ENCODE peak calls at places on chromosomes 1 and 21, in seven cellular contexts. I is dorsolateral prefrontal cortex; G is A549; Z is SK-N-SH; R is GM12865; L is CD8-positive, alpha-beta T cell; M is lung. N is an unnamed sample.

GRCh38 chr1:202158810-202159533 is 1.4 kb downstream of the PTPN7 start:
- DNase-seq in Z (no peak), L (no peak), G (no peak), R (peak), M (no peak), I (no peak), N (no peak)

GRCh38 chr1:62194651-62195282 is at the start of gene L1TD1:
- DNase-seq in G (no peak), R (no peak), L (no peak), Z (peak), M (no peak), I (no peak), N (no peak)

GRCh38 chr1:8097077-8097799 is 71.1 kb upstream of the ERRFI1 start:
- DNase-seq in L (no peak), Z (no peak), G (no peak), R (peak), I (no peak), M (no peak), N (peak)

GRCh38 chr1:45499415-45499769 is 481 bp downstream of the CCDC163 start:
- DNase-seq in Z (peak), M (no peak), I (no peak), R (no peak), G (no peak), L (no peak), N (no peak)

GRCh38 chr1:47440849-47441170 is 3.0 kb downstream of the FOXD2 start:
- DNase-seq in M (no peak), R (no peak), G (no peak), Z (no peak), L (no peak), I (no peak), N (no peak)

GRCh38 chr1:111864862-111865261 is 109.2 kb downstream of the DDX20 start:
- DNase-seq in G (no peak), I (no peak), R (peak), M (no peak), L (no peak), Z (no peak), N (no peak)

GRCh38 chr21:31741116-31741515 is 9.2 kb upstream of the SCAF4 start:
- DNase-seq in G (no peak), I (no peak), R (no peak), Z (no peak), L (no peak), M (no peak), N (no peak)

GRCh38 chr1:82317671-82318070 is 516.9 kb downstream of the ADGRL2 start:
- DNase-seq in G (no peak), R (no peak), L (no peak), I (no peak), Z (no peak), M (no peak), N (peak)

GRCh38 chr1:169133228-169133576 is 26.7 kb downstream of the ATP1B1 start:
- DNase-seq in M (no peak), R (no peak), I (no peak), Z (no peak), L (no peak), G (no peak), N (no peak)

GRCh38 chr1:42983675-42984074 is 25.0 kb upstream of the SLC2A1 start:
- DNase-seq in R (no peak), G (no peak), Z (peak), M (no peak), I (no peak), L (no peak), N (no peak)

GRCh38 chr1:234617986-234618725 is 8.2 kb upstream of the IRF2BP2 start:
- DNase-seq in Z (no peak), R (no peak), I (no peak), L (no peak), M (no peak), G (no peak), N (no peak)

GRCh38 chr1:208219659-208220282 is 24.4 kb downstream of the PLXNA2 start:
- DNase-seq in Z (no peak), I (no peak), R (no peak), G (no peak), M (no peak), L (no peak), N (no peak)

GRCh38 chr1:190608282-190608681 is 130.6 kb upstream of the BRINP3 start:
- DNase-seq in I (no peak), L (no peak), M (no peak), Z (no peak), R (no peak), G (no peak), N (no peak)

GRCh38 chr1:39632491-39633417 is 6.7 kb downstream of the HEYL start:
- DNase-seq in R (no peak), Z (no peak), M (peak), I (no peak), G (no peak), L (no peak), N (no peak)

GRCh38 chr1:107246775-107247345 is 106.0 kb downstream of the NTNG1 start:
- DNase-seq in G (no peak), Z (no peak), I (no peak), R (peak), M (no peak), L (no peak), N (no peak)

GRCh38 chr1:206575165-206575893 is 36.9 kb downstream of the EIF2D start:
- DNase-seq in I (no peak), L (peak), G (no peak), R (peak), M (peak), Z (no peak), N (no peak)

GRCh38 chr1:116309090-116309870 is 63.8 kb upstream of the ATP1A1 start:
- DNase-seq in I (no peak), M (no peak), G (no peak), R (no peak), L (no peak), Z (no peak), N (no peak)

GRCh38 chr1:73327180-73327793 is 870.7 kb downstream of the LRRIQ3 start:
- DNase-seq in M (no peak), G (no peak), Z (no peak), R (no peak), I (no peak), L (no peak), N (no peak)

GRCh38 chr1:162142968-162143367 is 73.5 kb downstream of the NOS1AP start:
- DNase-seq in L (no peak), I (no peak), R (no peak), Z (no peak), M (no peak), G (no peak), N (no peak)

GRCh38 chr1:193190096-193190744 is 3.8 kb upstream of the B3GALT2 start:
- DNase-seq in M (no peak), R (peak), G (no peak), L (no peak), I (no peak), Z (no peak), N (no peak)

GRCh38 chr1:236394016-236394481 is at the start of gene EDARADD:
- DNase-seq in I (no peak), G (no peak), L (no peak), Z (no peak), R (peak), M (no peak), N (no peak)

GRCh38 chr21:45102391-45102932 is 28.1 kb downstream of the ADARB1 start:
- DNase-seq in L (no peak), Z (no peak), R (no peak), G (peak), I (no peak), M (no peak), N (no peak)

GRCh38 chr1:30466026-30466425 is 257.4 kb downstream of the MATN1 start:
- DNase-seq in Z (no peak), I (peak), R (no peak), G (no peak), M (no peak), L (no peak), N (no peak)

GRCh38 chr21:15063821-15064575 is 802 bp downstream of the NRIP1 start:
- DNase-seq in Z (peak), G (peak), R (no peak), I (peak), L (peak), M (peak), N (no peak)

GRCh38 chr1:230315099-230315498 is 111.0 kb downstream of the PGBD5 start:
- DNase-seq in R (no peak), G (no peak), Z (no peak), M (no peak), I (no peak), L (no peak), N (no peak)

GRCh38 chr1:99659755-99660210 is 13.9 kb downstream of the PALMD start:
- DNase-seq in R (no peak), I (no peak), M (no peak), L (no peak), G (peak), Z (no peak), N (no peak)

GRCh38 chr21:34198232-34199120 is 125.1 kb downstream of the MRPS6 start:
- DNase-seq in I (no peak), M (no peak), L (no peak), R (peak), G (no peak), Z (no peak), N (no peak)

GRCh38 chr1:193105821-193106177 is 585 bp upstream of the GLRX2 start:
- DNase-seq in M (no peak), R (no peak), Z (peak), I (no peak), L (no peak), G (no peak), N (no peak)

GRCh38 chr1:33719771-33720670 is 143.9 kb upstream of the HMGB4 start:
- DNase-seq in G (no peak), R (no peak), L (no peak), Z (no peak), I (no peak), M (no peak), N (no peak)

GRCh38 chr1:81149649-81150335 is 650.9 kb upstream of the ADGRL2 start:
- DNase-seq in I (no peak), R (no peak), Z (no peak), L (no peak), G (no peak), M (no peak), N (no peak)

GRCh38 chr1:26412180-26412840 is 1.7 kb downstream of the LIN28A start:
- DNase-seq in R (no peak), L (no peak), Z (no peak), G (no peak), M (no peak), I (no peak), N (no peak)

GRCh38 chr1:159429074-159429861 is 2.7 kb upstream of the OR10J4 start:
- DNase-seq in R (no peak), G (peak), M (no peak), I (no peak), Z (no peak), L (no peak), N (peak)

GRCh38 chr1:22325531-22326371 is 125.9 kb upstream of the ZBTB40 start:
- DNase-seq in I (no peak), Z (no peak), G (no peak), M (no peak), R (no peak), L (no peak), N (no peak)

GRCh38 chr1:220280249-220280648 is 8.0 kb upstream of the RAB3GAP2 start:
- DNase-seq in R (no peak), I (no peak), L (no peak), G (no peak), Z (no peak), M (no peak), N (no peak)

GRCh38 chr1:220278991-220279390 is 6.7 kb upstream of the RAB3GAP2 start:
- DNase-seq in M (no peak), I (no peak), Z (no peak), L (no peak), R (no peak), G (no peak), N (no peak)

GRCh38 chr1:220283616-220284015 is 11.4 kb upstream of the RAB3GAP2 start:
- DNase-seq in M (no peak), I (no peak), G (no peak), R (no peak), Z (no peak), L (no peak), N (no peak)

GRCh38 chr1:220275430-220275829 is 3.2 kb upstream of the RAB3GAP2 start:
- DNase-seq in R (no peak), G (no peak), I (no peak), L (no peak), M (no peak), Z (no peak), N (no peak)

DNA sequence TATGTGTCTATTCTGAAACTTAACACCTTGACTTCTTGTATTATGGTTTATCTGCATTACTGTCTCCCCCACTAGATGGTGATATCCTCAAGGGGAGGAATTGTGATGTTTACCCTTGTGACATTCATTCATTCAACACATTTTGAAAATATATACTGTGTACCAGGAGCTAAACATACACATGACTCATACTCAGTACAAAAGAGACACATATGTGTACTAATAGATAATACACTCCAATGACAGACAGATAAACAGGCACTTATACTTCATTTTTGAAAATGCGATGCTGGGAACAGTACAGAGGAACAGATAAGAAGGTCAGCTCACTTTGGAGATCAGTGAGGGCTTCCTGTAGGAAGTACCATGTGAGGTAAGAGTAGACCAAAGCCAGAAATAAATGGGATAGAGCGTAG is 8.9 kb upstream of the RAB3GAP2 start:
- DNase-seq in L (no peak), G (peak), M (no peak), I (no peak), R (peak), Z (peak), N (no peak)
- TF ChIP-seq CTCF in L (peak), G (peak), M (no peak), I (peak), R (peak), Z (peak), N (peak)

DNA sequence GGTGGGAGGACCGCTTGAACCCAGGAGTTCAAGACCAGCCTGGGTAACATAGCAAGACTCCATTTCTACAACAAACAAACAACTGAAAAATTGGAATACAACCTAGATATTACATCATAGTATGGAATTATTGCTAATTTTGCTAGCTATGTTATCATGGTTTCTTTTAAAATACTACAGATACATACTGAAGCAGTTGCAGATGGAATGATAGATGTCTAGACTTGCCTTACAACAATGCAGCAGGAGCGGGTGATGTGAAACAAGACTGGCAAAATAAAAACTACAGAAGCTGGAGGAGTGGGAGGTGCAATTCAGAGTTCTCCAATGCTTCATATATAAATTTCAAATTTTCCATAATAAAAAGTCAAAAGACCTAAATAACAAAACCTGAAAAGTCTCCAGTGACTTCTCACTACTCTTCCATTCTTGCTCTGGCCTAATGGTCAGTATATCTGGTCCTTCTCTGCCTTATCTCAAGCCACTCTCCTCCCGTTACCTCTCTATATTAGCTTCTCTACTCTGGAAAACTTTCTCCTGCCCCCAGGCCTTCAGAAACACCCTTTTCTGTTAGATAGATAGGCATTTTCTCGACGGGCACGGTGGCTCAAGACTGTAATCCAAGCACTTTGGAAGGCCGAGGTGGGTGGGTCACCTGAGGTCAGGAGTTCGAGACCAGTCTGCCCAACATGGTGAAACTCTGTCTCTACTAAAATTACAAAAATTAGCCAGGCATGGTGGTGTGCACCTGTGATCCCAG is 28.5 kb upstream of the TMEM200B start:
- DNase-seq in R (no peak), I (no peak), Z (no peak), L (no peak), G (no peak), M (no peak), N (no peak)
- TF ChIP-seq CTCF in R (no peak), I (no peak), Z (no peak), L (no peak), G (no peak), M (no peak), N (no peak)

GRCh38 chr1:152001631-152002584 is 8.2 kb upstream of the S100A10 start:
- DNase-seq in L (peak), I (peak), Z (peak), G (peak), R (peak), M (peak), N (peak)

GRCh38 chr1:152002960-152003359 is 9.3 kb upstream of the S100A10 start:
- DNase-seq in L (no peak), G (no peak), R (no peak), Z (no peak), M (no peak), I (no peak), N (no peak)

GRCh38 chr1:152005360-152005912 is 11.8 kb upstream of the S100A10 start:
- DNase-seq in G (no peak), I (no peak), M (no peak), R (no peak), Z (no peak), L (no peak), N (no peak)

GRCh38 chr1:152000989-152001630 is 7.5 kb upstream of the S100A10 start:
- DNase-seq in G (no peak), R (no peak), Z (no peak), L (no peak), M (no peak), I (no peak), N (no peak)

GRCh38 chr1:152003846-152004442 is 10.3 kb upstream of the S100A10 start:
- DNase-seq in I (no peak), M (no peak), R (no peak), L (no peak), Z (no peak), G (no peak), N (no peak)
- TF ChIP-seq CTCF in I (no peak), M (no peak), R (no peak), L (no peak), Z (peak), G (peak), N (peak)

DNA sequence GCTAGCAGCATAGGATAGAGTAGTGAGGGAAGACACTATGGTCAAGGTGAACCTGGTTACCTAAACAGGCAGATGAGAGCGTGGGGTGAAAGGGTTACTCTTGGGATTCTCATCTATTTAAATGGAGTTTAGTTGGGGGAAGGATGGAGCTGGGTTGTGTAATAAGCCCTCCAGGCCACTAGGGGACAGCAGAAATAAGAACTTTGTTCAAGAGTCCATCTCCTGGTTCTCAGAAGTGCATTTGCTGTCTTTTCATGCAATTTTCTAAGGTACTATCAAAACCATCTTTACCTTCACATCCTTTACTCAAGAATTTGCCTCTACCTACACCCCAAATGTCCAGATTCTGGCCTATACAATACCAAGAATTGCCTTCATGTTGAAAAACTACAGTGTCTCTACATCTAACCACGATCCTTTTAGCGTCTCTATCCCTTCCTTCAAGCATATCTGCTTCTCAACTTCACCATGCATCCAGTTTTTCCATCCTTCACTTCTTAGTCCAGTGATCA is 28.0 kb downstream of the SLAMF1 start:
- DNase-seq in I (no peak), G (peak), M (no peak), Z (peak), R (peak), L (peak), N (no peak)
- TF ChIP-seq CTCF in I (no peak), G (peak), M (peak), Z (peak), R (peak), L (peak), N (peak)

GRCh38 chr21:46155514-46156377 is at the start of gene FTCD:
- DNase-seq in I (peak), R (no peak), Z (no peak), G (no peak), M (no peak), L (no peak), N (no peak)
- TF ChIP-seq CTCF in I (no peak), R (no peak), Z (no peak), G (no peak), M (no peak), L (no peak), N (no peak)

GRCh38 chr1:12244078-12244477 is 14.2 kb downstream of the VPS13D start:
- DNase-seq in L (peak), G (peak), M (no peak), R (peak), Z (peak), I (no peak), N (no peak)
- TF ChIP-seq CTCF in L (peak), G (peak), M (peak), R (peak), Z (peak), I (no peak), N (peak)